ENCODE peak calls at places on chromosomes 16 and 17, in ten cellular contexts. One of them, this sample, is unnamed.

GRCh38 chr16:12235110-12235509 is 258.6 kb downstream of the SNX29 start:
- DNase-seq in transverse colon: no peak
- DNase-seq in pancreas: no peak
- DNase-seq in astrocyte of the cerebellum: no peak
- DNase-seq in fibroblast of mammary gland: no peak
- DNase-seq in cardiac fibroblast: peak
- DNase-seq in body of pancreas: no peak
- DNase-seq in PC-9: no peak
- DNase-seq in AG09309: no peak
- DNase-seq in fibroblast of lung: no peak
- DNase-seq in this sample: no peak

GRCh38 chr17:79949646-79950292 is 85.9 kb downstream of the TBC1D16 start:
- DNase-seq in transverse colon: no peak
- DNase-seq in pancreas: peak
- DNase-seq in astrocyte of the cerebellum: no peak
- DNase-seq in fibroblast of mammary gland: no peak
- DNase-seq in cardiac fibroblast: no peak
- DNase-seq in body of pancreas: no peak
- DNase-seq in PC-9: no peak
- DNase-seq in AG09309: no peak
- DNase-seq in fibroblast of lung: no peak
- DNase-seq in this sample: no peak

GRCh38 chr16:58187092-58187491 is 10.8 kb downstream of the CSNK2A2 start:
- DNase-seq in transverse colon: no peak
- DNase-seq in pancreas: no peak
- DNase-seq in astrocyte of the cerebellum: no peak
- DNase-seq in fibroblast of mammary gland: no peak
- DNase-seq in cardiac fibroblast: peak
- DNase-seq in body of pancreas: no peak
- DNase-seq in PC-9: no peak
- DNase-seq in AG09309: no peak
- DNase-seq in fibroblast of lung: no peak
- DNase-seq in this sample: no peak

GRCh38 chr16:62903961-62904502 is 867.8 kb upstream of the CDH8 start:
- DNase-seq in transverse colon: no peak
- DNase-seq in pancreas: no peak
- DNase-seq in astrocyte of the cerebellum: no peak
- DNase-seq in fibroblast of mammary gland: no peak
- DNase-seq in cardiac fibroblast: no peak
- DNase-seq in body of pancreas: no peak
- DNase-seq in PC-9: no peak
- DNase-seq in AG09309: no peak
- DNase-seq in fibroblast of lung: no peak
- DNase-seq in this sample: no peak

GRCh38 chr16:58098207-58099096 is 30.7 kb downstream of the CFAP20 start:
- DNase-seq in transverse colon: no peak
- DNase-seq in pancreas: no peak
- DNase-seq in astrocyte of the cerebellum: no peak
- DNase-seq in fibroblast of mammary gland: peak
- DNase-seq in cardiac fibroblast: no peak
- DNase-seq in body of pancreas: no peak
- DNase-seq in PC-9: peak
- DNase-seq in AG09309: no peak
- DNase-seq in fibroblast of lung: peak
- DNase-seq in this sample: no peak

GRCh38 chr17:82593590-82594087 is 54.6 kb downstream of the WDR45B start:
- DNase-seq in transverse colon: peak
- DNase-seq in pancreas: peak
- DNase-seq in astrocyte of the cerebellum: no peak
- DNase-seq in fibroblast of mammary gland: peak
- DNase-seq in cardiac fibroblast: no peak
- DNase-seq in body of pancreas: no peak
- DNase-seq in PC-9: no peak
- DNase-seq in AG09309: no peak
- DNase-seq in fibroblast of lung: no peak
- DNase-seq in this sample: peak

GRCh38 chr17:4945176-4945943 is 3.0 kb downstream of the PFN1 start:
- DNase-seq in transverse colon: peak
- DNase-seq in pancreas: peak
- DNase-seq in astrocyte of the cerebellum: peak
- DNase-seq in fibroblast of mammary gland: peak
- DNase-seq in cardiac fibroblast: peak
- DNase-seq in body of pancreas: peak
- DNase-seq in PC-9: peak
- DNase-seq in AG09309: peak
- DNase-seq in fibroblast of lung: peak
- DNase-seq in this sample: peak

GRCh38 chr17:68365469-68365868 is 74.2 kb downstream of the ARSG start:
- DNase-seq in transverse colon: no peak
- DNase-seq in pancreas: no peak
- DNase-seq in astrocyte of the cerebellum: no peak
- DNase-seq in fibroblast of mammary gland: no peak
- DNase-seq in cardiac fibroblast: no peak
- DNase-seq in body of pancreas: no peak
- DNase-seq in PC-9: no peak
- DNase-seq in AG09309: no peak
- DNase-seq in fibroblast of lung: no peak
- DNase-seq in this sample: no peak

GRCh38 chr17:68246271-68247028 is 1.4 kb upstream of the AMZ2 start:
- DNase-seq in transverse colon: no peak
- DNase-seq in pancreas: no peak
- DNase-seq in astrocyte of the cerebellum: no peak
- DNase-seq in fibroblast of mammary gland: no peak
- DNase-seq in cardiac fibroblast: no peak
- DNase-seq in body of pancreas: no peak
- DNase-seq in PC-9: no peak
- DNase-seq in AG09309: no peak
- DNase-seq in fibroblast of lung: no peak
- DNase-seq in this sample: no peak

GRCh38 chr17:28574536-28574935 is 2.2 kb downstream of the ALDOC start:
- DNase-seq in transverse colon: no peak
- DNase-seq in pancreas: no peak
- DNase-seq in astrocyte of the cerebellum: no peak
- DNase-seq in fibroblast of mammary gland: no peak
- DNase-seq in cardiac fibroblast: no peak
- DNase-seq in body of pancreas: no peak
- DNase-seq in PC-9: no peak
- DNase-seq in AG09309: no peak
- DNase-seq in fibroblast of lung: no peak
- DNase-seq in this sample: no peak

GRCh38 chr17:67390646-67391480 is 13.8 kb downstream of the PITPNC1 start:
- DNase-seq in transverse colon: peak
- DNase-seq in pancreas: no peak
- DNase-seq in astrocyte of the cerebellum: peak
- DNase-seq in fibroblast of mammary gland: peak
- DNase-seq in cardiac fibroblast: peak
- DNase-seq in body of pancreas: peak
- DNase-seq in PC-9: peak
- DNase-seq in AG09309: peak
- DNase-seq in fibroblast of lung: peak
- DNase-seq in this sample: peak

GRCh38 chr17:76726766-76727718 is at the start of gene METTL23:
- DNase-seq in transverse colon: peak
- DNase-seq in pancreas: peak
- DNase-seq in astrocyte of the cerebellum: no peak
- DNase-seq in fibroblast of mammary gland: peak
- DNase-seq in cardiac fibroblast: peak
- DNase-seq in body of pancreas: peak
- DNase-seq in PC-9: peak
- DNase-seq in AG09309: no peak
- DNase-seq in fibroblast of lung: peak
- DNase-seq in this sample: peak

GRCh38 chr17:58052951-58053715 is 30.1 kb upstream of the DYNLL2 start:
- DNase-seq in transverse colon: no peak
- DNase-seq in pancreas: no peak
- DNase-seq in astrocyte of the cerebellum: no peak
- DNase-seq in fibroblast of mammary gland: peak
- DNase-seq in cardiac fibroblast: no peak
- DNase-seq in body of pancreas: no peak
- DNase-seq in PC-9: no peak
- DNase-seq in AG09309: no peak
- DNase-seq in fibroblast of lung: no peak
- DNase-seq in this sample: no peak

GRCh38 chr17:31490991-31491793 is 99.7 kb downstream of the RAB11FIP4 start:
- DNase-seq in transverse colon: peak
- DNase-seq in pancreas: no peak
- DNase-seq in astrocyte of the cerebellum: no peak
- DNase-seq in fibroblast of mammary gland: no peak
- DNase-seq in cardiac fibroblast: no peak
- DNase-seq in body of pancreas: no peak
- DNase-seq in PC-9: no peak
- DNase-seq in AG09309: no peak
- DNase-seq in fibroblast of lung: no peak
- DNase-seq in this sample: no peak

GRCh38 chr17:81558941-81559806 is 7.0 kb upstream of the FAAP100 start:
- DNase-seq in transverse colon: no peak
- DNase-seq in pancreas: no peak
- DNase-seq in astrocyte of the cerebellum: no peak
- DNase-seq in fibroblast of mammary gland: no peak
- DNase-seq in cardiac fibroblast: no peak
- DNase-seq in body of pancreas: no peak
- DNase-seq in PC-9: no peak
- DNase-seq in AG09309: no peak
- DNase-seq in fibroblast of lung: no peak
- DNase-seq in this sample: no peak
- TF ChIP-seq CTCF in transverse colon: no peak
- TF ChIP-seq CTCF in pancreas: no peak
- TF ChIP-seq CTCF in astrocyte of the cerebellum: peak
- TF ChIP-seq CTCF in fibroblast of mammary gland: peak
- TF ChIP-seq CTCF in cardiac fibroblast: peak
- TF ChIP-seq CTCF in body of pancreas: no peak
- TF ChIP-seq CTCF in PC-9: no peak
- TF ChIP-seq CTCF in AG09309: peak
- TF ChIP-seq CTCF in fibroblast of lung: peak
- TF ChIP-seq CTCF in this sample: no peak

GRCh38 chr17:41627316-41628072 is 3.1 kb upstream of the KRT17 start:
- DNase-seq in transverse colon: no peak
- DNase-seq in pancreas: no peak
- DNase-seq in astrocyte of the cerebellum: no peak
- DNase-seq in fibroblast of mammary gland: no peak
- DNase-seq in cardiac fibroblast: no peak
- DNase-seq in body of pancreas: no peak
- DNase-seq in PC-9: no peak
- DNase-seq in AG09309: no peak
- DNase-seq in fibroblast of lung: no peak
- DNase-seq in this sample: no peak
- TF ChIP-seq CTCF in transverse colon: no peak
- TF ChIP-seq CTCF in pancreas: no peak
- TF ChIP-seq CTCF in astrocyte of the cerebellum: no peak
- TF ChIP-seq CTCF in fibroblast of mammary gland: no peak
- TF ChIP-seq CTCF in cardiac fibroblast: no peak
- TF ChIP-seq CTCF in body of pancreas: no peak
- TF ChIP-seq CTCF in PC-9: no peak
- TF ChIP-seq CTCF in AG09309: no peak
- TF ChIP-seq CTCF in fibroblast of lung: no peak
- TF ChIP-seq CTCF in this sample: no peak

GRCh38 chr17:49821916-49822315 is 26.0 kb downstream of the TAC4 start:
- DNase-seq in transverse colon: no peak
- DNase-seq in pancreas: no peak
- DNase-seq in astrocyte of the cerebellum: no peak
- DNase-seq in fibroblast of mammary gland: no peak
- DNase-seq in cardiac fibroblast: no peak
- DNase-seq in body of pancreas: peak
- DNase-seq in PC-9: peak
- DNase-seq in AG09309: no peak
- DNase-seq in fibroblast of lung: no peak
- DNase-seq in this sample: no peak
- TF ChIP-seq CTCF in transverse colon: no peak
- TF ChIP-seq CTCF in pancreas: no peak
- TF ChIP-seq CTCF in astrocyte of the cerebellum: no peak
- TF ChIP-seq CTCF in fibroblast of mammary gland: no peak
- TF ChIP-seq CTCF in cardiac fibroblast: no peak
- TF ChIP-seq CTCF in body of pancreas: no peak
- TF ChIP-seq CTCF in PC-9: no peak
- TF ChIP-seq CTCF in AG09309: no peak
- TF ChIP-seq CTCF in fibroblast of lung: no peak
- TF ChIP-seq CTCF in this sample: no peak

GRCh38 chr17:78573955-78574354 is 3.2 kb downstream of the DNAH17 start:
- DNase-seq in transverse colon: no peak
- DNase-seq in pancreas: no peak
- DNase-seq in astrocyte of the cerebellum: no peak
- DNase-seq in fibroblast of mammary gland: no peak
- DNase-seq in cardiac fibroblast: no peak
- DNase-seq in body of pancreas: no peak
- DNase-seq in PC-9: no peak
- DNase-seq in AG09309: no peak
- DNase-seq in fibroblast of lung: no peak
- DNase-seq in this sample: no peak
- TF ChIP-seq CTCF in transverse colon: no peak
- TF ChIP-seq CTCF in pancreas: no peak
- TF ChIP-seq CTCF in astrocyte of the cerebellum: no peak
- TF ChIP-seq CTCF in fibroblast of mammary gland: no peak
- TF ChIP-seq CTCF in cardiac fibroblast: no peak
- TF ChIP-seq CTCF in body of pancreas: no peak
- TF ChIP-seq CTCF in PC-9: no peak
- TF ChIP-seq CTCF in AG09309: peak
- TF ChIP-seq CTCF in fibroblast of lung: no peak
- TF ChIP-seq CTCF in this sample: no peak

GRCh38 chr17:50014471-50015088 is 19.6 kb upstream of the DLX3 start:
- DNase-seq in transverse colon: no peak
- DNase-seq in pancreas: no peak
- DNase-seq in astrocyte of the cerebellum: no peak
- DNase-seq in fibroblast of mammary gland: no peak
- DNase-seq in cardiac fibroblast: no peak
- DNase-seq in body of pancreas: no peak
- DNase-seq in PC-9: no peak
- DNase-seq in AG09309: no peak
- DNase-seq in fibroblast of lung: no peak
- DNase-seq in this sample: no peak
- TF ChIP-seq CTCF in transverse colon: no peak
- TF ChIP-seq CTCF in pancreas: no peak
- TF ChIP-seq CTCF in astrocyte of the cerebellum: no peak
- TF ChIP-seq CTCF in fibroblast of mammary gland: no peak
- TF ChIP-seq CTCF in cardiac fibroblast: no peak
- TF ChIP-seq CTCF in body of pancreas: no peak
- TF ChIP-seq CTCF in PC-9: no peak
- TF ChIP-seq CTCF in AG09309: no peak
- TF ChIP-seq CTCF in fibroblast of lung: no peak
- TF ChIP-seq CTCF in this sample: no peak

DNA sequence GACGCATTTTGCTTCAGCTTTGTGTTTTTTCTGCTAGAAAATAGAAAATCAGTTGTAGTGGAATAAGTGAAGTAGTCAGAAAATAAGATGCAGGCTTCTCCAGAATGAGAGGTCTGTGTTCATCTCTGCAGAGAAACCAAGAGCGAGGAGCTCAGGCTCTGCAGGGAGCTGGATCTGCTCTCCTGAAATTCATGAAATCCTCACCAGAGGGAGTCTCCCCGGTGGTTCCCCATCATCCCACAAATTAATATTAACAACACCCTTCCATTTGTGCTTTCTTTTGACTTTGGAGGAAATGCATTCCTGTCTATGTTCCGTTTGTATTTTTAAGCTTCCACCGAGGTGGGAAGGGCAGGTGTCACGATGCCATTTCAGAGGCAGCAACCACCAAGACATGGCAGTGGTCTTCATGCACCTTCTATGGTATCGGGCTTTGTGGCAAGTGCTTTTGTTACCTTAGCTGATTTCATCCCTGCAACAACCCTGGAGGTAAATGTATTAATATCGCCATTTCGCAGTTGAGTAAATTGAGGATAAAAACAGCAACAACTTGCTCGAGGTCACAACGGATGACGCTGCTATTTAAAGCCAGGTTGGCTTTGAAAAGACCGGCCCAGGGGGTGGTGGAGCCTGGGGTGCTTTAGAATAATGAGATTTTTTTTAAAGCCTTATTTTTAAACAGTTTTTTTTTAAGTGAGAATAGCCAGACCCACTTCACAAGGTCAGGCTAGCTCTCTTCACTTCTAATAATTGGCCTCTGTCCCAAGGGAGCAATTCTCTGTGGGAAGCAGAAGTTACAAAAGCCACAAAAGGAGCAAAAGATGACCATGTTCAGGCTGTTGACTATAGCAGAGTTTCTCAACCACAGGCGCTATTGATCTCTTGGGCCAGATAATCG is 367.6 kb upstream of the ERCC4 start:
- DNase-seq in transverse colon: no peak
- DNase-seq in pancreas: no peak
- DNase-seq in astrocyte of the cerebellum: no peak
- DNase-seq in fibroblast of mammary gland: no peak
- DNase-seq in cardiac fibroblast: no peak
- DNase-seq in body of pancreas: no peak
- DNase-seq in PC-9: no peak
- DNase-seq in AG09309: no peak
- DNase-seq in fibroblast of lung: no peak
- DNase-seq in this sample: no peak
- TF ChIP-seq CTCF in transverse colon: no peak
- TF ChIP-seq CTCF in pancreas: no peak
- TF ChIP-seq CTCF in astrocyte of the cerebellum: no peak
- TF ChIP-seq CTCF in fibroblast of mammary gland: no peak
- TF ChIP-seq CTCF in cardiac fibroblast: no peak
- TF ChIP-seq CTCF in body of pancreas: no peak
- TF ChIP-seq CTCF in PC-9: no peak
- TF ChIP-seq CTCF in AG09309: no peak
- TF ChIP-seq CTCF in fibroblast of lung: no peak
- TF ChIP-seq CTCF in this sample: no peak

This sample was measured in natural killer cell.